ENCODE peak calls at places on chromosomes 16 and 17, in seven cellular contexts. Q is dorsolateral prefrontal cortex; X is stimulated activated naive CD4-positive, alpha-beta T cell treated with Interleukin-2 at 50 U/mL for 16 hours; W is A172; C is AG04450; U is stimulated activated effector memory CD8-positive, alpha-beta T cell treated with anti-CD3 and anti-CD28 coated beads, Interleukin-12 subunit alpha, Interleukin-12 subunit beta, amount 100 ng/mL, for 72 hours; M is HFFc6. L is an unnamed sample.

GRCh38 chr17:66386789-66387351 is 84.5 kb downstream of the PRKCA start:
- DNase-seq in Q (no peak), X (no peak), W (no peak), C (no peak), U (no peak), M (no peak), L (no peak)

GRCh38 chr17:21689604-21690003 is 2.7 kb upstream of the KCNJ18 start:
- DNase-seq in Q (no peak), X (no peak), W (peak), C (peak), U (no peak), M (peak), L (no peak)

GRCh38 chr16:11796227-11797165 is 562 bp downstream of the ZC3H7A start:
- DNase-seq in Q (peak), X (peak), W (peak), C (no peak), U (peak), M (peak), L (no peak)

GRCh38 chr17:1203111-1203966 is 23.6 kb upstream of the ABR start:
- DNase-seq in Q (peak), X (peak), W (peak), C (no peak), U (peak), M (peak), L (no peak)

GRCh38 chr17:58193641-58194259 is 1.2 kb downstream of the EPX start:
- DNase-seq in Q (no peak), X (no peak), W (no peak), C (no peak), U (no peak), M (no peak), L (no peak)

GRCh38 chr16:61237804-61238485 is 798.3 kb downstream of the CDH8 start:
- DNase-seq in Q (no peak), X (no peak), W (no peak), C (no peak), U (no peak), M (no peak), L (no peak)

GRCh38 chr17:63549289-63549945 is 860 bp upstream of the DCAF7 start:
- DNase-seq in Q (peak), X (no peak), W (no peak), C (no peak), U (no peak), M (no peak), L (no peak)

GRCh38 chr16:80806957-80807356 is 2.6 kb upstream of the CDYL2 start:
- DNase-seq in Q (no peak), X (peak), W (peak), C (peak), U (no peak), M (peak), L (peak)

GRCh38 chr17:41547921-41548843 is 20.1 kb upstream of the KRT19 start:
- DNase-seq in Q (peak), X (peak), W (peak), C (peak), U (peak), M (peak), L (no peak)

GRCh38 chr17:66115246-66115645 is 76.7 kb downstream of the CEP112 start:
- DNase-seq in Q (no peak), X (no peak), W (no peak), C (no peak), U (no peak), M (peak), L (no peak)

GRCh38 chr17:40844671-40845107 is 22.3 kb upstream of the KRT10 start:
- DNase-seq in Q (no peak), X (no peak), W (no peak), C (no peak), U (no peak), M (no peak), L (no peak)

GRCh38 chr16:2817496-2818277 is 650 bp downstream of the PRSS21 start:
- DNase-seq in Q (no peak), X (no peak), W (no peak), C (no peak), U (no peak), M (no peak), L (no peak)

GRCh38 chr16:67291461-67291860 is 12.1 kb downstream of the PLEKHG4 start:
- DNase-seq in Q (no peak), X (no peak), W (no peak), C (no peak), U (no peak), M (no peak), L (no peak)

GRCh38 chr16:30929167-30929566 is 5.8 kb downstream of the FBXL19 start:
- DNase-seq in Q (no peak), X (no peak), W (no peak), C (no peak), U (no peak), M (no peak), L (no peak)

GRCh38 chr17:57916925-57917858 is 38.0 kb downstream of the CUEDC1 start:
- DNase-seq in Q (no peak), X (no peak), W (no peak), C (no peak), U (no peak), M (no peak), L (no peak)

GRCh38 chr16:51557670-51558069 is 406.6 kb upstream of the SALL1 start:
- DNase-seq in Q (no peak), X (no peak), W (no peak), C (no peak), U (no peak), M (no peak), L (no peak)

L was measured in glomerular endothelial cell.